ENCODE peak calls at places on chromosomes 3 and 15, in nine cellular contexts. P is iPS-NIHi11, U is GM06990, Q is dermis microvascular lymphatic vessel endothelial cell, V is activated T-cell treated with anti-CD3 and anti-CD28 coated beads for 1 hour, Y is Daoy, X is ACHN, G is left colon, D is amniotic stem cell. J is an unnamed sample.
A peak's percentile ranks its signal among the peaks of the same experiment; 100 is the strongest.

GRCh38 chr3:153927107-153927506 is 194.1 kb upstream of the ARHGEF26 start:
- DNase-seq in D (no peak), X (peak; percentile 10), Q (peak; percentile 26), G (no peak), U (no peak), V (no peak), P (no peak), Y (no peak), J (peak; percentile 3)

GRCh38 chr15:73034213-73034612 is 18.1 kb upstream of the NEO1 start:
- DNase-seq in Q (no peak), U (no peak), X (no peak), V (no peak), P (no peak), Y (no peak), G (no peak), D (no peak), J (no peak)

GRCh38 chr3:9866639-9867038 is 13.4 kb downstream of the CIDEC start:
- DNase-seq in U (no peak), P (no peak), V (no peak), Q (no peak), Y (no peak), G (peak; percentile 64), D (no peak), X (no peak), J (no peak)

GRCh38 chr3:52226229-52226817 is 878 bp upstream of the TLR9 start:
- DNase-seq in G (no peak), Q (no peak), P (no peak), U (no peak), X (no peak), D (no peak), Y (no peak), V (no peak), J (no peak)

GRCh38 chr15:40618906-40619305 is 24.9 kb downstream of the KNL1 start:
- DNase-seq in Y (no peak), P (no peak), U (no peak), D (no peak), G (no peak), Q (no peak), V (no peak), X (no peak), J (no peak)

GRCh38 chr15:81567924-81568323 is 193.9 kb upstream of the TMC3 start:
- DNase-seq in D (no peak), P (peak; percentile 12), G (no peak), Q (no peak), Y (no peak), X (no peak), V (no peak), U (no peak), J (no peak)

GRCh38 chr15:62588930-62589655 is 424.0 kb upstream of the C2CD4B start:
- DNase-seq in G (no peak), P (no peak), X (no peak), U (no peak), V (no peak), D (no peak), Q (peak; percentile 2), Y (peak; percentile 26), J (no peak)

GRCh38 chr3:99246010-99246654 is 344.6 kb upstream of the DCBLD2 start:
- DNase-seq in D (no peak), P (no peak), U (no peak), Q (peak; percentile 85), X (no peak), V (no peak), G (no peak), Y (no peak), J (no peak)

GRCh38 chr15:50907866-50908208 is 646 bp upstream of the AP4E1 start:
- DNase-seq in X (peak; percentile 39), P (peak; percentile 60), Y (peak; percentile 61), U (no peak), G (peak; percentile 34), D (no peak), Q (peak; percentile 65), V (peak; percentile 34), J (peak; percentile 53)

GRCh38 chr15:42226648-42227047 is 18.5 kb upstream of the VPS39 start:
- DNase-seq in U (no peak), D (no peak), X (no peak), Y (no peak), V (no peak), Q (no peak), G (no peak), P (no peak), J (no peak)

GRCh38 chr15:90680371-90680935 is 36.7 kb upstream of the BLM start:
- DNase-seq in Q (no peak), U (no peak), G (no peak), D (peak; percentile 89), V (no peak), P (no peak), Y (peak; percentile 80), X (peak; percentile 29), J (no peak)

GRCh38 chr3:50370594-50370993 is 11.3 kb upstream of the TMEM115 start:
- DNase-seq in U (no peak), Y (no peak), Q (peak; percentile 54), G (no peak), D (no peak), P (no peak), X (no peak), V (no peak), J (peak; percentile 28)

GRCh38 chr15:31262901-31263671 is 63.5 kb upstream of the KLF13 start:
- DNase-seq in Y (no peak), D (no peak), Q (no peak), G (no peak), U (peak; percentile 65), P (no peak), V (no peak), X (peak; percentile 7), J (no peak)

GRCh38 chr3:168048414-168049330 is 47.1 kb downstream of the GOLIM4 start:
- DNase-seq in V (no peak), D (no peak), X (no peak), P (no peak), G (no peak), U (no peak), Y (no peak), Q (no peak), J (no peak)

GRCh38 chr3:24508423-24508839 is 13.8 kb upstream of the THRB start:
- DNase-seq in Y (no peak), V (no peak), D (no peak), X (no peak), G (no peak), P (no peak), Q (no peak), U (no peak), J (no peak)

GRCh38 chr3:190554197-190554596 is 40.3 kb downstream of the IL1RAP start:
- DNase-seq in V (no peak), Y (no peak), X (no peak), D (no peak), U (no peak), Q (no peak), P (peak; percentile 20), G (no peak), J (no peak)

GRCh38 chr3:20462226-20462625 is 276.2 kb upstream of the SGO1 start:
- DNase-seq in G (no peak), U (no peak), Q (peak; percentile 20), X (no peak), Y (no peak), P (no peak), V (no peak), D (no peak), J (no peak)

GRCh38 chr15:67945951-67946700 is 106.3 kb upstream of the RNU6-1 start:
- DNase-seq in U (peak; percentile 25), Y (peak; percentile 74), V (no peak), Q (peak; percentile 7), X (no peak), P (peak; percentile 68), G (no peak), D (peak; percentile 34), J (peak; percentile 92)

GRCh38 chr3:25536668-25537331 is 108.7 kb downstream of the RARB start:
- DNase-seq in Q (no peak), D (no peak), X (no peak), V (no peak), Y (no peak), G (no peak), P (no peak), U (no peak), J (no peak)

GRCh38 chr3:169383770-169384169 is 279.7 kb downstream of the MECOM start:
- DNase-seq in D (no peak), V (no peak), X (no peak), G (peak; percentile 31), U (no peak), Q (no peak), Y (no peak), P (no peak), J (no peak)

GRCh38 chr15:63553388-63553791 is 43.8 kb upstream of the FBXL22 start:
- DNase-seq in X (peak; percentile 94), Y (peak; percentile 81), P (peak; percentile 23), V (no peak), D (peak; percentile 45), U (no peak), G (no peak), Q (peak; percentile 89), J (no peak)

GRCh38 chr15:72824781-72825180 is 41.2 kb upstream of the ADPGK start:
- DNase-seq in U (no peak), Y (no peak), V (no peak), P (no peak), D (no peak), G (no peak), Q (no peak), X (no peak), J (no peak)

GRCh38 chr15:70262591-70263274 is 165.0 kb upstream of the TLE3 start:
- DNase-seq in X (no peak), U (no peak), G (no peak), V (no peak), Q (no peak), P (no peak), Y (no peak), D (no peak), J (no peak)

GRCh38 chr3:139762307-139762706 is 84.5 kb upstream of the NMNAT3 start:
- DNase-seq in V (no peak), X (no peak), Y (no peak), G (no peak), D (no peak), U (no peak), Q (no peak), P (no peak), J (no peak)

GRCh38 chr3:164537485-164537884 is 540.8 kb downstream of the SI start:
- DNase-seq in G (no peak), V (no peak), U (no peak), Q (no peak), D (no peak), X (no peak), P (no peak), Y (no peak), J (no peak)

GRCh38 chr3:83248454-83248853 is 1487.0 kb upstream of the GBE1 start:
- DNase-seq in Q (no peak), V (no peak), U (no peak), P (no peak), X (no peak), G (no peak), Y (peak; percentile 23), D (no peak), J (no peak)

GRCh38 chr15:68177747-68178146 is 27.4 kb downstream of the CALML4 start:
- DNase-seq in V (no peak), Q (no peak), U (no peak), P (no peak), X (no peak), G (no peak), D (no peak), Y (no peak), J (no peak)

GRCh38 chr3:133937756-133938601 is 42.3 kb upstream of the RAB6B start:
- DNase-seq in D (peak; percentile 5), Q (no peak), U (no peak), Y (no peak), V (no peak), G (no peak), P (no peak), X (no peak), J (no peak)

GRCh38 chr3:113231827-113232253 is 20.5 kb downstream of the BOC start:
- DNase-seq in G (no peak), Q (peak; percentile 10), U (no peak), D (peak; percentile 48), Y (peak; percentile 95), V (no peak), X (peak; percentile 82), P (peak; percentile 67), J (no peak)

GRCh38 chr3:169387751-169388696 is 275.5 kb downstream of the MECOM start:
- DNase-seq in Y (peak; percentile 30), Q (peak; percentile 59), G (peak; percentile 77), P (no peak), D (no peak), U (no peak), X (no peak), V (no peak), J (peak; percentile 6)

GRCh38 chr3:30112904-30113484 is 493.4 kb upstream of the TGFBR2 start:
- DNase-seq in X (peak; percentile 57), U (no peak), G (no peak), V (no peak), P (no peak), Q (peak; percentile 60), D (no peak), Y (peak; percentile 4), J (peak; percentile 33)

J was measured in Caco-2.